ENCODE peak calls at places on chromosomes 1 and 21, in six cellular contexts. G is PC-9, Z is GM23248, K is astrocyte, B is fibroblast of lung, X is endothelial cell of umbilical vein. R is an unnamed sample.
A peak's percentile ranks its signal among the peaks of the same experiment; 100 is the strongest.

GRCh38 chr1:86061660-86062059 is 94.9 kb downstream of the COL24A1 start:
- DNase-seq in G (no peak), K (no peak), Z (no peak), B (no peak), X (peak; percentile 50), R (no peak)

GRCh38 chr1:170908942-170909341 is 26.4 kb upstream of the MROH9 start:
- DNase-seq in Z (no peak), K (no peak), G (no peak), B (no peak), X (no peak), R (no peak)

GRCh38 chr1:43279161-43279560 is 6.2 kb downstream of the C1orf210 start:
- DNase-seq in X (no peak), Z (no peak), K (no peak), B (no peak), G (no peak), R (no peak)

GRCh38 chr21:46392921-46393320 is 65.8 kb upstream of the DIP2A start:
- DNase-seq in K (peak; percentile 41), B (peak; percentile 52), X (no peak), G (no peak), Z (peak; percentile 96), R (no peak)

GRCh38 chr1:240808381-240808780 is 196.4 kb upstream of the GREM2 start:
- DNase-seq in X (no peak), B (no peak), Z (no peak), G (no peak), K (no peak), R (no peak)

GRCh38 chr1:19229828-19230325 is 19.8 kb upstream of the UBR4 start:
- DNase-seq in G (no peak), Z (no peak), B (no peak), K (no peak), X (no peak), R (no peak)

GRCh38 chr1:61182049-61182448 is 99.7 kb downstream of the NFIA start:
- DNase-seq in G (no peak), Z (peak; percentile 78), B (peak; percentile 45), K (peak; percentile 27), X (peak; percentile 75), R (no peak)

GRCh38 chr1:36380003-36380631 is 5.6 kb downstream of the STK40 start:
- DNase-seq in K (no peak), Z (no peak), G (no peak), B (no peak), X (no peak), R (no peak)

GRCh38 chr1:117959364-117959763 is 29.8 kb downstream of the WDR3 start:
- DNase-seq in Z (no peak), X (no peak), K (peak; percentile 48), G (no peak), B (peak; percentile 59), R (no peak)

GRCh38 chr1:44677201-44677520 is 2.6 kb downstream of the ARMH1 start:
- DNase-seq in K (peak; percentile 62), B (peak; percentile 73), Z (peak; percentile 81), X (peak; percentile 30), G (no peak), R (peak; percentile 38)

GRCh38 chr1:94068831-94069648 is 51.9 kb downstream of the ABCA4 start:
- DNase-seq in X (peak; percentile 98), B (peak; percentile 75), K (peak; percentile 73), G (peak; percentile 58), Z (no peak), R (no peak)

GRCh38 chr1:26032636-26033357 is 11.2 kb downstream of the EXTL1 start:
- DNase-seq in B (no peak), Z (no peak), X (no peak), G (no peak), K (no peak), R (no peak)
- TF ChIP-seq EZH2 in B (no peak), Z (no peak), X (no peak), G (no peak), K (no peak), R (no peak)

DNA sequence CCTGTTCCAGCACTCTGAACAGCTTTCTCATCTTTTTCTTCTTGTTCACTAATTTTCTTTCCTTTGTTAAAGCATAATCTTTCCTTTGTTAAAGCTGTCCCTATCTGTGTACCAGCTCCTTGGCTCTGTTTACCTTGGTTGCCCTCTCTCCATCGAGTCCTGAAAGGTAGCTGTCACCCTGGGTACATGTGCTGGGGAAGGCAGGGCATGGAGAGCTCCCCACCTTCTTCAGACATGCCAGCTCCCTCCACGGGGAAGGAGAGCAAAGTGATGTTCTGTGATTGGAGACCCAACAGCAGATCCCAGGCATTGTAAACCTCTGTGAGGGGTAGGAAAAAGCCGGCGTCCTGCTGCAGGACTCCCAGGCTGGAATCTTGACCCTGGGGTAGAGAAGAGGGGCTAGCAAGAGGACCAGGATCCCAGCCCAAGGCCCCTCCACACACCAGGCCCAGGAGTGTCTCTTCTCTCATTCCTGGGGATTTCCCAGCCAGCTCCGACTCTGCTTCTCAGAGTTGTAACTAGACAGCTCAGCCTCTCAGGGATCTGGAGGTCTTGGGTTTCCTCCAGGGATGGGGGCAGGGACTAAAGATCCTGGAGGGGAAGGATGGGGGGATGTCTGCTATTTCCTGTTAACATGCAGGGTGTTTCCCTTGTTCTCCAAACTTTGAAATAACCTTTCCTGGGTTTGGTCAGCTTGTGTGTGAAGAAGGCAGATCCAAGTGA is 34.4 kb downstream of the TMCC2 start:
- DNase-seq in B (peak; percentile 70), G (no peak), Z (peak; percentile 61), X (peak; percentile 20), K (peak; percentile 55), R (no peak)
- TF ChIP-seq EZH2 in B (no peak), G (no peak), Z (no peak), X (no peak), K (no peak), R (no peak)

GRCh38 chr1:153678519-153679336 is at the start of gene NPR1:
- DNase-seq in B (no peak), K (no peak), G (no peak), X (peak; percentile 32), Z (peak; percentile 74), R (peak; percentile 31)

GRCh38 chr1:153679337-153680119 is 1.0 kb downstream of the NPR1 start:
- DNase-seq in B (no peak), G (no peak), K (no peak), Z (peak; percentile 52), X (peak; percentile 56), R (no peak)

GRCh38 chr1:153682730-153683129 is 4.2 kb downstream of the NPR1 start:
- DNase-seq in X (no peak), B (no peak), G (no peak), Z (no peak), K (no peak), R (no peak)

GRCh38 chr1:153680120-153680403 is 1.6 kb downstream of the NPR1 start:
- DNase-seq in G (no peak), K (no peak), Z (no peak), X (no peak), B (no peak), R (no peak)

DNA sequence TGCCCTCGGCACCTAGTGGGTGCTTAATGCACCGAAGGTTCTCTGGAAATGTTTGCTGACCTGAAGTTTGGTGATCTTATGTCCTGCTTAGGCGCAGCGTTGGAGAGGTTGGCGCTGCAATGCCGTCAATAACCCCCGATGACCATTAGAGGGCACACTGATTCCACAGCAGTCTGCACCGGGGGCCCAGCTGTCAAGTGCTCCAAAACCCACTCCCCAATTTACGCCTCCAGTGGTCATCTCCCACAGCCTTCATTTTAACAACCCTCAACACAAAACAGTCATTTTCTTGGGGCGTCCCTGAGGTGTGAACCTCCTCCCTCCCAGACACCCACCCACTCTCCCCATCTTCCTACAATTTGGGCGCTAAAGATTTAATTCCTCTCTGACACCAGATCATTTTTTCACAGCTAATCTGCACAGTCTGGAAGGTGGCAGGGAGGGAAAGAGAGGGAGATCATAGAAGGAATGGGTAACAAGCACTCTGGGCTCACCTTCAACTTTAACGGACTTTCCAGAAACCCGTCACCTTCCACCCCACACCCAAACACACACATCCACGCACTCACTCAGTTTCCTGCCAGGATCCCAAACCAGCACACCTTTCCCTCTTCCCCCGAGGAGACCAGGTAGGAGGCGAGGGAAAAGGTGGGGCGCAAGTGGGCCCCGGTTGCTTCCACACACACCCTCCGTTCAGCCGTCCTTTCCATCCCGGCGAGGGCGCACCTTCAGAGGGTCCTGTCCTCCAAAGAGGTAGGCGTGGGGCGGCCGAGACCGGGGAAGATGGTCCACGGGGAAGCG is 570 bp upstream of the NPR1 start:
- DNase-seq in G (peak; percentile 38), X (peak; percentile 72), Z (peak; percentile 69), K (no peak), B (peak; percentile 35), R (peak; percentile 29)
- TF ChIP-seq EZH2 in G (no peak), X (no peak), Z (peak; percentile 50), K (no peak), B (peak; percentile 61), R (peak; percentile 37)

GRCh38 chr1:222031286-222031685 is 289.4 kb upstream of the DUSP10 start:
- DNase-seq in Z (no peak), K (no peak), B (no peak), G (no peak), X (no peak), R (no peak)
- TF ChIP-seq EZH2 in Z (no peak), K (no peak), B (no peak), G (no peak), X (no peak), R (no peak)